ENCODE peak calls at places on chromosome 19, in nine cellular contexts. I is IMR-90; Y is stimulated activated CD4-positive, alpha-beta T cell treated with anti-CD3 and anti-CD28 coated beads, Interleukin-12 subunit alpha, Interleukin-12 subunit beta, amount 100 ng/mL, for 4 hours; N is NCI-H2107; C is Panc1; P is kidney glomerular epithelial cell; X is right lobe of liver; Z is SHP77; F is stimulated activated CD8-positive, alpha-beta memory T cell treated with anti-CD3 and anti-CD28 coated beads, Interleukin-7, amount 100 ng/mL, for 1 hour. A is an unnamed sample.

GRCh38 chr19:36771275-36772231 is 1.1 kb downstream of the ZNF850 start:
- DNase-seq in X (peak), I (peak), C (peak), Z (no peak), N (peak), P (peak), Y (no peak), F (no peak), A (peak)

GRCh38 chr19:1264801-1265610 is 4.1 kb upstream of the CIRBP start:
- DNase-seq in Y (no peak), N (no peak), C (no peak), F (no peak), X (peak), Z (no peak), I (peak), P (peak), A (no peak)

GRCh38 chr19:38737297-38737865 is 6.9 kb downstream of the CAPN12 start:
- DNase-seq in N (no peak), X (no peak), F (no peak), Z (no peak), P (no peak), I (no peak), Y (no peak), C (no peak), A (no peak)

GRCh38 chr19:1411255-1412191 is 4.1 kb downstream of the DAZAP1 start:
- DNase-seq in I (peak), N (no peak), Z (no peak), C (no peak), P (no peak), F (no peak), Y (no peak), X (no peak), A (no peak)

GRCh38 chr19:17795495-17795856 is 538 bp downstream of the B3GNT3 start:
- DNase-seq in F (no peak), P (no peak), Z (no peak), I (no peak), C (no peak), X (no peak), Y (no peak), N (no peak), A (no peak)

GRCh38 chr19:17757125-17757524 is 5.8 kb downstream of the FCHO1 start:
- DNase-seq in Y (no peak), Z (peak), C (no peak), F (no peak), X (no peak), N (no peak), I (peak), P (no peak), A (no peak)

GRCh38 chr19:3057275-3057714 is 5.0 kb downstream of the TLE5 start:
- DNase-seq in F (no peak), C (no peak), Z (no peak), N (peak), I (no peak), P (no peak), Y (no peak), X (peak), A (no peak)

GRCh38 chr19:45296365-45296764 is 26.3 kb downstream of the CKM start:
- DNase-seq in I (no peak), F (no peak), N (no peak), Z (no peak), P (no peak), X (no peak), Y (no peak), C (no peak), A (no peak)

GRCh38 chr19:57056972-57057371 is 62.8 kb upstream of the USP29 start:
- DNase-seq in X (no peak), P (no peak), N (no peak), I (peak), Y (no peak), C (no peak), F (no peak), Z (no peak), A (no peak)

GRCh38 chr19:47644743-47645499 is 36.0 kb downstream of the BICRA start:
- DNase-seq in I (no peak), F (no peak), Z (peak), C (no peak), X (no peak), P (peak), N (no peak), Y (no peak), A (no peak)

GRCh38 chr19:4694211-4694987 is 24.3 kb upstream of the MYDGF start:
- DNase-seq in Y (no peak), C (peak), N (no peak), X (peak), F (no peak), I (peak), P (peak), Z (no peak), A (no peak)

GRCh38 chr19:5956323-5956722 is 21.6 kb downstream of the RANBP3 start:
- DNase-seq in P (no peak), N (no peak), Z (no peak), F (no peak), Y (no peak), C (no peak), I (no peak), X (no peak), A (no peak)

GRCh38 chr19:42468273-42468796 is 25.6 kb upstream of the CXCL17 start:
- DNase-seq in I (peak), P (no peak), F (no peak), Z (no peak), Y (no peak), N (peak), X (no peak), C (no peak), A (no peak)

GRCh38 chr19:49129238-49129583 is 9.9 kb downstream of the PPFIA3 start:
- DNase-seq in C (no peak), N (no peak), Y (no peak), F (no peak), Z (peak), X (no peak), P (no peak), I (no peak), A (no peak)

GRCh38 chr19:16153582-16154336 is 10.3 kb downstream of the HSH2D start:
- DNase-seq in F (no peak), N (no peak), Z (no peak), Y (no peak), X (no peak), I (no peak), P (no peak), C (no peak), A (no peak)

GRCh38 chr19:17035842-17036424 is 9.3 kb upstream of the CPAMD8 start:
- DNase-seq in Z (no peak), C (no peak), X (no peak), Y (no peak), P (no peak), F (no peak), I (no peak), N (no peak), A (no peak)

GRCh38 chr19:7729211-7729610 is 2.7 kb downstream of the CLEC4G start:
- DNase-seq in I (no peak), Y (no peak), C (no peak), Z (no peak), F (no peak), X (peak), P (no peak), N (no peak), A (no peak)

GRCh38 chr19:22422220-22422619 is at the start of gene ZNF98:
- DNase-seq in P (no peak), N (no peak), Z (peak), I (no peak), Y (no peak), F (no peak), C (no peak), X (no peak), A (no peak)

GRCh38 chr19:39655613-39656012 is at the start of gene LGALS16:
- DNase-seq in N (no peak), P (no peak), F (no peak), Z (no peak), C (no peak), I (no peak), Y (no peak), X (no peak), A (no peak)

GRCh38 chr19:17538684-17539287 is 16.7 kb upstream of the COLGALT1 start:
- DNase-seq in I (no peak), Y (no peak), Z (no peak), N (no peak), X (no peak), F (no peak), P (no peak), C (no peak), A (no peak)

GRCh38 chr19:41696402-41697197 is 8.5 kb upstream of the CEACAM7 start:
- DNase-seq in Y (no peak), I (no peak), C (no peak), Z (no peak), P (no peak), N (no peak), F (no peak), X (peak), A (no peak)

GRCh38 chr19:42121666-42122069 is 10.6 kb downstream of the POU2F2 start:
- DNase-seq in N (no peak), Y (peak), F (peak), P (peak), I (peak), X (peak), Z (no peak), C (no peak), A (no peak)

GRCh38 chr19:45769821-45770191 is 754 bp upstream of the SIX5 start:
- DNase-seq in X (peak), N (no peak), Z (no peak), I (peak), F (peak), C (no peak), Y (peak), P (no peak), A (no peak)

GRCh38 chr19:10712754-10713153 is 5.1 kb upstream of the DNM2 start:
- DNase-seq in N (no peak), X (no peak), F (no peak), I (no peak), P (no peak), C (no peak), Y (no peak), Z (no peak), A (no peak)

GRCh38 chr19:49869009-49869483 is 1.7 kb upstream of the PNKP start:
- DNase-seq in P (no peak), N (no peak), C (no peak), F (no peak), X (no peak), Y (no peak), I (no peak), Z (no peak), A (no peak)

GRCh38 chr19:45137179-45137761 is 23.5 kb downstream of the NKPD1 start:
- DNase-seq in C (no peak), X (no peak), F (no peak), I (no peak), Z (no peak), P (no peak), Y (no peak), N (no peak), A (peak)

GRCh38 chr19:10269333-10270179 is 1.4 kb upstream of the ICAM1 start:
- DNase-seq in F (peak), N (no peak), Y (peak), X (peak), P (peak), Z (peak), C (peak), I (peak), A (no peak)

GRCh38 chr19:2612619-2613249 is 89.8 kb downstream of the GNG7 start:
- DNase-seq in I (no peak), Y (no peak), C (no peak), Z (no peak), X (no peak), P (no peak), F (no peak), N (no peak), A (no peak)

GRCh38 chr19:41957838-41958366 is 1.2 kb downstream of the RABAC1 start:
- DNase-seq in N (peak), C (peak), P (peak), Z (peak), I (peak), F (no peak), X (peak), Y (no peak), A (peak)

GRCh38 chr19:46546194-46546896 is 50.7 kb upstream of the PNMA8B start:
- DNase-seq in N (no peak), I (peak), F (no peak), Z (no peak), C (no peak), P (no peak), Y (no peak), X (peak), A (no peak)

GRCh38 chr19:2059422-2060201 is 8.6 kb upstream of the MKNK2 start:
- DNase-seq in C (peak), P (peak), N (no peak), X (peak), Y (no peak), Z (peak), I (peak), F (no peak), A (no peak)

GRCh38 chr19:33241530-33242101 is 16.0 kb upstream of the SLC7A10 start:
- DNase-seq in P (no peak), I (no peak), Z (no peak), F (no peak), Y (no peak), N (no peak), C (no peak), X (peak), A (peak)

A was measured in GM18507.